ENCODE peak calls at places on chromosomes 1 and 21, in four cellular contexts. U is neural progenitor cell; B is ovary; F is CD8-positive, alpha-beta T cell. X is an unnamed sample. For H3K9me3, the result is how much of the 10 kb centered on the place peaks cover.

GRCh38 chr1:104929280-104929679 is 1179.6 kb downstream of the AMY1C start:
- DNase-seq in U (no peak), F (no peak), B (no peak), X (no peak)

GRCh38 chr1:59375321-59376220 is 78.7 kb downstream of the FGGY start:
- DNase-seq in F (no peak), U (no peak), B (no peak), X (no peak)

GRCh38 chr1:223077434-223077833 is 65.6 kb downstream of the TLR5 start:
- DNase-seq in F (no peak), B (no peak), U (no peak), X (no peak)

GRCh38 chr1:212982430-212983152 is 32.2 kb downstream of the VASH2 start:
- DNase-seq in U (no peak), B (no peak), F (no peak), X (peak)

GRCh38 chr1:198837276-198838021 is 198.6 kb downstream of the PTPRC start:
- DNase-seq in B (no peak), U (no peak), F (no peak), X (no peak)

GRCh38 chr1:40877681-40878080 is 15.5 kb upstream of the CITED4 start:
- DNase-seq in B (no peak), F (no peak), U (no peak), X (no peak)

GRCh38 chr1:51316113-51316763 is 14.1 kb downstream of the TTC39A start:
- DNase-seq in U (no peak), B (no peak), F (no peak), X (no peak)

GRCh38 chr1:21295059-21295401 is 4.8 kb upstream of the ECE1 start:
- DNase-seq in B (no peak), U (no peak), F (no peak), X (no peak)

GRCh38 chr1:212678456-212679410 is 20.9 kb downstream of the BATF3 start:
- DNase-seq in F (no peak), B (no peak), U (no peak), X (no peak)

GRCh38 chr1:61284226-61284854 is 202.0 kb downstream of the NFIA start:
- DNase-seq in B (no peak), U (peak), F (no peak), X (no peak)

GRCh38 chr1:168190284-168190884 is 11.6 kb downstream of the TIPRL start:
- DNase-seq in B (no peak), F (no peak), U (no peak), X (no peak)

GRCh38 chr1:230735447-230735846 is 11.7 kb upstream of the CAPN9 start:
- DNase-seq in F (no peak), B (no peak), U (no peak), X (no peak)

GRCh38 chr1:37817481-37817880 is 9.5 kb upstream of the YRDC start:
- DNase-seq in U (peak), B (peak), F (no peak), X (peak)

GRCh38 chr1:82704393-82704792 is 903.7 kb downstream of the ADGRL2 start:
- DNase-seq in B (no peak), F (no peak), U (no peak), X (no peak)

GRCh38 chr1:179879797-179880196 is 2.2 kb upstream of the TOR1AIP2 start:
- DNase-seq in U (no peak), F (no peak), B (no peak), X (no peak)

GRCh38 chr1:225539069-225539468 is 111.2 kb upstream of the LBR start:
- DNase-seq in F (no peak), U (no peak), B (no peak), X (no peak)

GRCh38 chr1:150997126-150997872 is 9.4 kb downstream of the MINDY1 start:
- DNase-seq in F (no peak), B (no peak), U (no peak), X (no peak)

GRCh38 chr1:9942399-9942938 is 722 bp downstream of the LZIC start:
- DNase-seq in B (no peak), F (no peak), U (peak), X (peak)

GRCh38 chr1:2941040-2941439 is 80.2 kb upstream of the ACTRT2 start:
- DNase-seq in U (no peak), B (no peak), F (no peak), X (no peak)
- H3K9me3 ChIP-seq in U (under half), B (under half), F (under half), X (under half)

DNA sequence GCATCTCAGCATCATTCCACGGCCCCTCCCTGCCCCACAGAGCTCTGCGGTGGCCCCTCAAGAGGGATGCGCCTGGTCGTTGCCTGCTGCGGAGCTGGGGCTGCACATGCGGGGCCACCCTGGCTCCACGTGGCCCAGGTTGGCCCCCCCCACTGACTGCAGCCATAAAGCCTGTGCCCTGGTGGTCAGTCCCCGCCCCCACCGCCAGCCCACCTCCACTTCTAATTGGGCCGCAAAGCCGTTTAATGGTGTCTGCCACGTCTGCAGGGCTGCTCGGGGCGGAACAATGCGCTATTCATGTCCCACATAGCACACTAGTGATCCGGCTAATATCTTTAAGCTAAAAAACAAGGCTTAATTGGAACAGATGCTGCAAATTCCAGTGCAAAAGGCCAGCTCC is 33.5 kb upstream of the ACTRT2 start:
- DNase-seq in F (no peak), U (no peak), B (no peak), X (no peak)
- H3K9me3 ChIP-seq in F (under half), U (under half), B (under half), X (under half)

GRCh38 chr1:18327650-18328049 is 153.1 kb upstream of the KLHDC7A start:
- DNase-seq in B (no peak), F (no peak), U (no peak), X (no peak)
- H3K9me3 ChIP-seq in B (under half), F (under half), U (under half), X (under half)

DNA sequence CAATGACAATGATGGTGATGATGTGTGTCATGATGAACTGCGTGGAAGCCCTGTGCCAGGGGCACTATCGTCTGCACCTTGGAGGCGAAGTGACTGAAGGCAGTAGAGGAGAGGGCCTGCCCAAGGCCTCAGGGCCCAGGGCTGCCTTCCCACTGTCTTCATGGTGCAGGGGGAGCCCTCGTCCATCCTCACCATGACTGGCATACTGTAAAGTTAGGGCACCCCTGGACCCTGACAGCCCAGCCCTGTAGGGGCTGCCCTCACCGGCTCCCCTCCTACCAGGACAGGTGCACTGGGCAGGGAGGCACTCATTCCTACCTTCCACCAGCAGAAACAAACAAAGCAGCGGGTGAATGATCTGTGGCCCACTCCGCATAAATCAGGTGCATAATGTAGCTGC is 156.9 kb upstream of the C1orf174 start:
- DNase-seq in U (no peak), F (no peak), B (no peak), X (no peak)
- H3K9me3 ChIP-seq in U (under half), F (under half), B (under half), X (under half)

DNA sequence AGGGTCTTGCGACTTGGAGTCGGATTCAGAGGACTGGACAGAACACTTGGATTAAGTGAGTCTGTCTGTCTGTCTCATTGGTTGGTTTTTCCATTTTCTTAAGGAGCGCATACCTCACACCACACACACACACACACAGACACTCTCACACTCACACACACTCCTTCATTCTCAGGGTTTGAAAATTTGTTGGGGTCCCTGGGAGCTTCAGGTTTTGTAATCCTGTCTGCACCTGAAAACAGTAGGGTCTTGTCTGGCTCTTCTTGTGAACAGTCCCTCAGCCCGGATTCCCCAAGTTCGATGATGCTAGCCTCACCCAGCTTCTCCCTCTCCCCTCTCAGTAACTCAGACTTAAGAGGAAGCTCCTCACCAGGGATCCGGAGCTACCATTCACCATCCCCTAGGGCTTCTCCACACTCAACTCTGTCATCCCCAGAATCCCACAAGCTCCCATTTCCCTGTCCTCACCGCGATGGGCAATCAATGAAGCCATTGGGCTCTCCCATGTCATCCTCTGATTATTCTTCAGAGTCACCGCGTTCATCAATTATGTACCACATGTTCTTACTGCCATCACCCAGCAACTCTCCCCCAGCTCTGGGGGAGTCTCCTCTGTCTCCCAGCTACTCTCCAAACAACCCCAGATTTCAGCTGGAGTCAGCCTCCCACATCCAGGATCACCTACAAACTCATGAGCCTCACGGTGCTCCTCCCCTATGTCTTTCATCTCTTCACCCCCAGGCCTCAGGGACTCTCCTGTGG is 1530.9 kb upstream of the TPTE start:
- DNase-seq in B (no peak), U (no peak), F (no peak), X (no peak)
- H3K9me3 ChIP-seq in B (under half), U (under half), F (under half), X (under half)

GRCh38 chr1:68782890-68783289 is 286.0 kb upstream of the DEPDC1 start:
- DNase-seq in U (no peak), B (no peak), F (no peak), X (no peak)
- H3K9me3 ChIP-seq in U (under half), B (under half), F (under half), X (under half)

GRCh38 chr1:159828176-159828575 is 1.5 kb downstream of the SLAMF8 start:
- DNase-seq in U (no peak), B (no peak), F (no peak), X (no peak)
- H3K9me3 ChIP-seq in U (under half), B (under half), F (under half), X (under half)

X was measured in testis.